ENCODE peak calls at places on chromosomes 12 and 14, in seven cellular contexts. One of them, this sample, is unnamed.

GRCh38 chr14:34593740-34594375 is 36.1 kb downstream of the SNX6 start:
- DNase-seq in fibroblast of lung: peak; percentile 22
- DNase-seq in lower leg skin: peak; percentile 73
- DNase-seq in neural progenitor cell: no peak
- DNase-seq in testis: peak; percentile 28
- DNase-seq in A549: no peak
- DNase-seq in astrocyte: peak; percentile 85
- DNase-seq in this sample: no peak

GRCh38 chr12:48280572-48280971 is 70.1 kb downstream of the ZNF641 start:
- DNase-seq in fibroblast of lung: no peak
- DNase-seq in lower leg skin: no peak
- DNase-seq in neural progenitor cell: no peak
- DNase-seq in testis: no peak
- DNase-seq in A549: no peak
- DNase-seq in astrocyte: no peak
- DNase-seq in this sample: no peak

GRCh38 chr12:53791735-53792326 is 40.1 kb upstream of the CISTR start:
- DNase-seq in fibroblast of lung: no peak
- DNase-seq in lower leg skin: no peak
- DNase-seq in neural progenitor cell: peak; percentile 38
- DNase-seq in testis: peak; percentile 34
- DNase-seq in A549: peak; percentile 42
- DNase-seq in astrocyte: no peak
- DNase-seq in this sample: peak; percentile 20

GRCh38 chr12:6946033-6946919 is 2.5 kb downstream of the C12orf57 start:
- DNase-seq in fibroblast of lung: no peak
- DNase-seq in lower leg skin: peak; percentile 92
- DNase-seq in neural progenitor cell: peak; percentile 82
- DNase-seq in testis: peak; percentile 70
- DNase-seq in A549: peak; percentile 96
- DNase-seq in astrocyte: no peak
- DNase-seq in this sample: no peak

GRCh38 chr12:54024127-54024526 is 4.1 kb upstream of the HOXC6 start:
- DNase-seq in fibroblast of lung: no peak
- DNase-seq in lower leg skin: no peak
- DNase-seq in neural progenitor cell: peak; percentile 59
- DNase-seq in testis: no peak
- DNase-seq in A549: no peak
- DNase-seq in astrocyte: no peak
- DNase-seq in this sample: no peak

GRCh38 chr12:111074965-111075364 is 154.6 kb upstream of the MYL2 start:
- DNase-seq in fibroblast of lung: no peak
- DNase-seq in lower leg skin: no peak
- DNase-seq in neural progenitor cell: no peak
- DNase-seq in testis: no peak
- DNase-seq in A549: no peak
- DNase-seq in astrocyte: no peak
- DNase-seq in this sample: no peak

GRCh38 chr14:61489932-61490331 is 168.6 kb downstream of the PRKCH start:
- DNase-seq in fibroblast of lung: peak; percentile 67
- DNase-seq in lower leg skin: no peak
- DNase-seq in neural progenitor cell: no peak
- DNase-seq in testis: peak; percentile 35
- DNase-seq in A549: peak; percentile 55
- DNase-seq in astrocyte: no peak
- DNase-seq in this sample: no peak

GRCh38 chr12:107992870-107993451 is 136.1 kb upstream of the WSCD2 start:
- DNase-seq in fibroblast of lung: peak; percentile 1
- DNase-seq in lower leg skin: no peak
- DNase-seq in neural progenitor cell: peak; percentile 83
- DNase-seq in testis: peak; percentile 48
- DNase-seq in A549: peak; percentile 69
- DNase-seq in astrocyte: peak; percentile 5
- DNase-seq in this sample: no peak

GRCh38 chr12:6181583-6182278 is 18.5 kb upstream of the CD9 start:
- DNase-seq in fibroblast of lung: peak; percentile 40
- DNase-seq in lower leg skin: no peak
- DNase-seq in neural progenitor cell: no peak
- DNase-seq in testis: no peak
- DNase-seq in A549: no peak
- DNase-seq in astrocyte: no peak
- DNase-seq in this sample: no peak

GRCh38 chr14:24219080-24219479 is 3.2 kb upstream of the MDP1 start:
- DNase-seq in fibroblast of lung: no peak
- DNase-seq in lower leg skin: peak; percentile 20
- DNase-seq in neural progenitor cell: no peak
- DNase-seq in testis: no peak
- DNase-seq in A549: no peak
- DNase-seq in astrocyte: no peak
- DNase-seq in this sample: no peak

GRCh38 chr14:72201645-72202044 is 269.4 kb downstream of the RGS6 start:
- DNase-seq in fibroblast of lung: no peak
- DNase-seq in lower leg skin: no peak
- DNase-seq in neural progenitor cell: no peak
- DNase-seq in testis: no peak
- DNase-seq in A549: no peak
- DNase-seq in astrocyte: no peak
- DNase-seq in this sample: no peak

GRCh38 chr12:63020269-63020668 is 85.3 kb upstream of the PPM1H start:
- DNase-seq in fibroblast of lung: no peak
- DNase-seq in lower leg skin: no peak
- DNase-seq in neural progenitor cell: no peak
- DNase-seq in testis: no peak
- DNase-seq in A549: no peak
- DNase-seq in astrocyte: no peak
- DNase-seq in this sample: no peak

GRCh38 chr12:52332381-52332780 is 11.2 kb upstream of the KRT83 start:
- DNase-seq in fibroblast of lung: no peak
- DNase-seq in lower leg skin: no peak
- DNase-seq in neural progenitor cell: no peak
- DNase-seq in testis: no peak
- DNase-seq in A549: no peak
- DNase-seq in astrocyte: no peak
- DNase-seq in this sample: no peak

GRCh38 chr14:54410215-54410614 is 13.4 kb downstream of the CDKN3 start:
- DNase-seq in fibroblast of lung: no peak
- DNase-seq in lower leg skin: no peak
- DNase-seq in neural progenitor cell: no peak
- DNase-seq in testis: no peak
- DNase-seq in A549: no peak
- DNase-seq in astrocyte: no peak
- DNase-seq in this sample: no peak

GRCh38 chr12:48779869-48780268 is 9.0 kb downstream of the ADCY6 start:
- DNase-seq in fibroblast of lung: peak; percentile 61
- DNase-seq in lower leg skin: no peak
- DNase-seq in neural progenitor cell: no peak
- DNase-seq in testis: no peak
- DNase-seq in A549: no peak
- DNase-seq in astrocyte: peak; percentile 66
- DNase-seq in this sample: no peak

GRCh38 chr12:32377344-32378000 is 21.9 kb upstream of the FGD4 start:
- DNase-seq in fibroblast of lung: no peak
- DNase-seq in lower leg skin: no peak
- DNase-seq in neural progenitor cell: no peak
- DNase-seq in testis: no peak
- DNase-seq in A549: no peak
- DNase-seq in astrocyte: no peak
- DNase-seq in this sample: no peak

GRCh38 chr12:107436376-107436775 is 249.2 kb upstream of the PWP1 start:
- DNase-seq in fibroblast of lung: peak; percentile 28
- DNase-seq in lower leg skin: no peak
- DNase-seq in neural progenitor cell: peak; percentile 31
- DNase-seq in testis: no peak
- DNase-seq in A549: peak; percentile 45
- DNase-seq in astrocyte: peak; percentile 84
- DNase-seq in this sample: no peak

GRCh38 chr14:60310086-60310684 is 61.2 kb downstream of the PPM1A start:
- DNase-seq in fibroblast of lung: no peak
- DNase-seq in lower leg skin: no peak
- DNase-seq in neural progenitor cell: no peak
- DNase-seq in testis: no peak
- DNase-seq in A549: no peak
- DNase-seq in astrocyte: no peak
- DNase-seq in this sample: no peak

GRCh38 chr12:1213205-1213604 is 222.2 kb downstream of the ERC1 start:
- DNase-seq in fibroblast of lung: no peak
- DNase-seq in lower leg skin: no peak
- DNase-seq in neural progenitor cell: no peak
- DNase-seq in testis: no peak
- DNase-seq in A549: no peak
- DNase-seq in astrocyte: no peak
- DNase-seq in this sample: no peak

GRCh38 chr12:57604454-57605307 is at the start of gene DTX3:
- DNase-seq in fibroblast of lung: peak; percentile 43
- DNase-seq in lower leg skin: peak; percentile 92
- DNase-seq in neural progenitor cell: peak; percentile 66
- DNase-seq in testis: peak; percentile 83
- DNase-seq in A549: no peak
- DNase-seq in astrocyte: no peak
- DNase-seq in this sample: no peak

GRCh38 chr12:53613821-53614220 is 12.4 kb downstream of the ATF7 start:
- DNase-seq in fibroblast of lung: no peak
- DNase-seq in lower leg skin: no peak
- DNase-seq in neural progenitor cell: no peak
- DNase-seq in testis: no peak
- DNase-seq in A549: no peak
- DNase-seq in astrocyte: peak; percentile 37
- DNase-seq in this sample: no peak

GRCh38 chr14:96166475-96167223 is 38.0 kb upstream of the BDKRB2 start:
- DNase-seq in fibroblast of lung: no peak
- DNase-seq in lower leg skin: peak; percentile 75
- DNase-seq in neural progenitor cell: no peak
- DNase-seq in testis: no peak
- DNase-seq in A549: no peak
- DNase-seq in astrocyte: no peak
- DNase-seq in this sample: no peak

GRCh38 chr12:93911436-93911835 is 234.3 kb downstream of the CRADD start:
- DNase-seq in fibroblast of lung: peak; percentile 59
- DNase-seq in lower leg skin: no peak
- DNase-seq in neural progenitor cell: no peak
- DNase-seq in testis: no peak
- DNase-seq in A549: no peak
- DNase-seq in astrocyte: peak; percentile 77
- DNase-seq in this sample: no peak

GRCh38 chr14:44962573-44963528 is 861 bp downstream of the TOGARAM1 start:
- DNase-seq in fibroblast of lung: peak; percentile 50
- DNase-seq in lower leg skin: peak; percentile 93
- DNase-seq in neural progenitor cell: peak; percentile 66
- DNase-seq in testis: peak; percentile 64
- DNase-seq in A549: peak; percentile 33
- DNase-seq in astrocyte: peak; percentile 41
- DNase-seq in this sample: no peak

GRCh38 chr12:127170271-127171180 is 1096.4 kb upstream of the TMEM132C start:
- DNase-seq in fibroblast of lung: no peak
- DNase-seq in lower leg skin: no peak
- DNase-seq in neural progenitor cell: no peak
- DNase-seq in testis: no peak
- DNase-seq in A549: no peak
- DNase-seq in astrocyte: no peak
- DNase-seq in this sample: no peak

GRCh38 chr12:124746649-124747425 is 116.8 kb downstream of the SCARB1 start:
- DNase-seq in fibroblast of lung: no peak
- DNase-seq in lower leg skin: no peak
- DNase-seq in neural progenitor cell: no peak
- DNase-seq in testis: no peak
- DNase-seq in A549: no peak
- DNase-seq in astrocyte: no peak
- DNase-seq in this sample: no peak

DNA sequence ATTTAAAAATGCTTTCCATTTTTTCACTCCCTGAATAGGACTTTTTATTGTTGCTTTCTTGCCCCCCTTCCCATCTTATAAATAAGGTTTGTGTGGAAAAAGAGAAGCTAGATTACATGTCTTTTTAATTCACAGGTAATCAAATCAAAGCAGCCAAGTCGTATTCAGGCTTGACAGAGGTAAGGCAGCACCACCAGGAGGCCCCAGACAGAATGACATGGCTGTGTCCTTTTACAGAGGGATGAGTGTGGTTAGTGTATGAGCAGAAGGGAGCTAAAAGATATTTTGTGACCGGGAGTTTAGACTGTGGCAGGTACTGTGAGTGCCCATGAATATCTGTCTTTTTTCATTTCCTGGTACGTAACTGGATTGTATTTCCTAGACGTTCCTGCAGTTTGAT is 596.1 kb downstream of the ETNK1 start:
- DNase-seq in fibroblast of lung: peak; percentile 6
- DNase-seq in lower leg skin: no peak
- DNase-seq in neural progenitor cell: peak; percentile 44
- DNase-seq in testis: peak; percentile 15
- DNase-seq in A549: no peak
- DNase-seq in astrocyte: no peak
- DNase-seq in this sample: no peak
- TF ChIP-seq CTCF in fibroblast of lung: peak; percentile 40
- TF ChIP-seq CTCF in lower leg skin: no peak
- TF ChIP-seq CTCF in neural progenitor cell: peak; percentile 62
- TF ChIP-seq CTCF in testis: peak; percentile 12
- TF ChIP-seq CTCF in A549: no peak
- TF ChIP-seq CTCF in astrocyte: peak; percentile 23
- TF ChIP-seq CTCF in this sample: no peak

DNA sequence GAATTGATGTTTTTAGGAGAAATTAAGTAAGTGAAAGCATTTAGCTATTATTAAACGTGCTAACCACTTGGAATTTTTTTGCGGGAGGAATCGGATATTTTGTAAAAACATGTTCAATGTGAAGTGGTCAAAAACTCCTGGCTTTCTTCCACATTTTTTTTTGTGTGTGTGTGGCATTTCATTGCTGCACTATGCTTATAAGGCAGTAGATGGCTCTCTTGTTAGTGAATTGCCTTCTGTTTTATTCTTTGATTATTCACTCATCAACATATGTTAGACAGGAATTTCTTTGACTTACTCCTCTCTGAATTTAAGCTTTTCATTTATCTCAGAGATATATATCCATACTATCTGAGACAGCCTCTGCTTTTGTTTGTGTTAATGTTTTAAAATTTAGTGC is 71.3 kb downstream of the DERA start:
- DNase-seq in fibroblast of lung: peak; percentile 76
- DNase-seq in lower leg skin: no peak
- DNase-seq in neural progenitor cell: no peak
- DNase-seq in testis: no peak
- DNase-seq in A549: peak; percentile 18
- DNase-seq in astrocyte: peak; percentile 56
- DNase-seq in this sample: no peak
- TF ChIP-seq CTCF in fibroblast of lung: peak; percentile 75
- TF ChIP-seq CTCF in lower leg skin: no peak
- TF ChIP-seq CTCF in neural progenitor cell: peak; percentile 16
- TF ChIP-seq CTCF in testis: peak; percentile 23
- TF ChIP-seq CTCF in A549: no peak
- TF ChIP-seq CTCF in astrocyte: peak; percentile 59
- TF ChIP-seq CTCF in this sample: no peak

GRCh38 chr12:55634186-55634585 is 2.5 kb upstream of the OR10P1 start:
- DNase-seq in fibroblast of lung: no peak
- DNase-seq in lower leg skin: no peak
- DNase-seq in neural progenitor cell: no peak
- DNase-seq in testis: no peak
- DNase-seq in A549: no peak
- DNase-seq in astrocyte: no peak
- DNase-seq in this sample: no peak
- TF ChIP-seq CTCF in fibroblast of lung: no peak
- TF ChIP-seq CTCF in lower leg skin: no peak
- TF ChIP-seq CTCF in neural progenitor cell: no peak
- TF ChIP-seq CTCF in testis: no peak
- TF ChIP-seq CTCF in A549: no peak
- TF ChIP-seq CTCF in astrocyte: no peak
- TF ChIP-seq CTCF in this sample: no peak

GRCh38 chr12:97312570-97313135 is 150.0 kb upstream of the RMST start:
- DNase-seq in fibroblast of lung: no peak
- DNase-seq in lower leg skin: no peak
- DNase-seq in neural progenitor cell: no peak
- DNase-seq in testis: no peak
- DNase-seq in A549: no peak
- DNase-seq in astrocyte: no peak
- DNase-seq in this sample: no peak
- TF ChIP-seq CTCF in fibroblast of lung: no peak
- TF ChIP-seq CTCF in lower leg skin: no peak
- TF ChIP-seq CTCF in neural progenitor cell: peak; percentile 32
- TF ChIP-seq CTCF in testis: no peak
- TF ChIP-seq CTCF in A549: no peak
- TF ChIP-seq CTCF in astrocyte: no peak
- TF ChIP-seq CTCF in this sample: no peak